ENCODE peak calls at places on chromosomes 11 and 22, in four cellular contexts. One of them, this sample, is unnamed.

GRCh38 chr11:104000798-104001197 is 35.6 kb upstream of the DDI1 start:
- DNase-seq in stomach: no peak
- DNase-seq in AG09309: no peak
- DNase-seq in fibroblast of mammary gland: peak; percentile 64
- DNase-seq in this sample: no peak

GRCh38 chr22:35014812-35015211 is 51.1 kb upstream of the ISX start:
- DNase-seq in AG09309: no peak
- DNase-seq in stomach: no peak
- DNase-seq in fibroblast of mammary gland: no peak
- DNase-seq in this sample: no peak

GRCh38 chr11:57248780-57249383 is 11.8 kb upstream of the APLNR start:
- DNase-seq in AG09309: peak; percentile 33
- DNase-seq in fibroblast of mammary gland: peak; percentile 73
- DNase-seq in stomach: peak; percentile 46
- DNase-seq in this sample: peak; percentile 49

GRCh38 chr11:44615913-44616806 is 50.7 kb downstream of the CD82 start:
- DNase-seq in AG09309: no peak
- DNase-seq in stomach: no peak
- DNase-seq in fibroblast of mammary gland: no peak
- DNase-seq in this sample: peak; percentile 0

GRCh38 chr22:48250937-48251530 is 1488.6 kb downstream of the TBC1D22A start:
- DNase-seq in AG09309: no peak
- DNase-seq in stomach: no peak
- DNase-seq in fibroblast of mammary gland: no peak
- DNase-seq in this sample: no peak

GRCh38 chr11:16789560-16790483 is 51.4 kb downstream of the C11orf58 start:
- DNase-seq in stomach: no peak
- DNase-seq in fibroblast of mammary gland: no peak
- DNase-seq in AG09309: no peak
- DNase-seq in this sample: no peak

GRCh38 chr11:126282742-126283591 is at the start of gene TIRAP:
- DNase-seq in fibroblast of mammary gland: peak; percentile 50
- DNase-seq in AG09309: no peak
- DNase-seq in stomach: peak; percentile 73
- DNase-seq in this sample: peak; percentile 73

GRCh38 chr11:32659672-32660071 is 76.0 kb downstream of the EIF3M start:
- DNase-seq in stomach: no peak
- DNase-seq in fibroblast of mammary gland: peak; percentile 6
- DNase-seq in AG09309: no peak
- DNase-seq in this sample: no peak

GRCh38 chr22:17943533-17944204 is 80.7 kb downstream of the MICAL3 start:
- DNase-seq in fibroblast of mammary gland: no peak
- DNase-seq in AG09309: no peak
- DNase-seq in stomach: no peak
- DNase-seq in this sample: no peak

GRCh38 chr11:36073411-36074203 is 129.7 kb downstream of the LDLRAD3 start:
- DNase-seq in stomach: peak; percentile 36
- DNase-seq in fibroblast of mammary gland: peak; percentile 85
- DNase-seq in AG09309: no peak
- DNase-seq in this sample: no peak

GRCh38 chr22:32482708-32483107 is 8.1 kb downstream of the FBXO7 start:
- DNase-seq in stomach: no peak
- DNase-seq in fibroblast of mammary gland: no peak
- DNase-seq in AG09309: no peak
- DNase-seq in this sample: peak; percentile 71

GRCh38 chr22:20653012-20653794 is 120.7 kb upstream of the SERPIND1 start:
- DNase-seq in AG09309: no peak
- DNase-seq in fibroblast of mammary gland: no peak
- DNase-seq in stomach: no peak
- DNase-seq in this sample: no peak

GRCh38 chr22:29737251-29738117 is 17.7 kb downstream of the CABP7 start:
- DNase-seq in AG09309: no peak
- DNase-seq in stomach: no peak
- DNase-seq in fibroblast of mammary gland: no peak
- DNase-seq in this sample: no peak

GRCh38 chr22:37990302-37990701 is 5.9 kb upstream of the SOX10 start:
- DNase-seq in AG09309: no peak
- DNase-seq in stomach: no peak
- DNase-seq in fibroblast of mammary gland: no peak
- DNase-seq in this sample: no peak

GRCh38 chr11:72350752-72351151 is 83.6 kb downstream of the CLPB start:
- DNase-seq in fibroblast of mammary gland: peak; percentile 12
- DNase-seq in AG09309: no peak
- DNase-seq in stomach: no peak
- DNase-seq in this sample: no peak

GRCh38 chr11:44728491-44728910 is 1.7 kb downstream of the TSPAN18 start:
- DNase-seq in AG09309: no peak
- DNase-seq in fibroblast of mammary gland: no peak
- DNase-seq in stomach: no peak
- DNase-seq in this sample: no peak

GRCh38 chr22:40723396-40723933 is 44.2 kb downstream of the MCHR1 start:
- DNase-seq in fibroblast of mammary gland: no peak
- DNase-seq in stomach: no peak
- DNase-seq in AG09309: no peak
- DNase-seq in this sample: no peak

GRCh38 chr11:6611092-6612007 is 666 bp downstream of the TAF10 start:
- DNase-seq in fibroblast of mammary gland: peak; percentile 20
- DNase-seq in stomach: no peak
- DNase-seq in AG09309: no peak
- DNase-seq in this sample: peak; percentile 40

GRCh38 chr22:47450876-47451475 is 688.5 kb downstream of the TBC1D22A start:
- DNase-seq in AG09309: no peak
- DNase-seq in fibroblast of mammary gland: no peak
- DNase-seq in stomach: no peak
- DNase-seq in this sample: no peak

GRCh38 chr22:24393012-24393559 is 34.3 kb upstream of the ADORA2A start:
- DNase-seq in AG09309: no peak
- DNase-seq in fibroblast of mammary gland: no peak
- DNase-seq in stomach: no peak
- DNase-seq in this sample: no peak
- TF ChIP-seq CTCF in AG09309: no peak
- TF ChIP-seq CTCF in fibroblast of mammary gland: no peak
- TF ChIP-seq CTCF in stomach: no peak
- TF ChIP-seq CTCF in this sample: no peak

GRCh38 chr11:20089796-20090653 is 70.2 kb downstream of the DBX1 start:
- DNase-seq in stomach: peak; percentile 70
- DNase-seq in fibroblast of mammary gland: no peak
- DNase-seq in AG09309: no peak
- DNase-seq in this sample: no peak
- TF ChIP-seq CTCF in stomach: no peak
- TF ChIP-seq CTCF in fibroblast of mammary gland: no peak
- TF ChIP-seq CTCF in AG09309: no peak
- TF ChIP-seq CTCF in this sample: no peak

GRCh38 chr11:74521666-74522252 is 28.2 kb upstream of the LIPT2 start:
- DNase-seq in AG09309: no peak
- DNase-seq in fibroblast of mammary gland: no peak
- DNase-seq in stomach: no peak
- DNase-seq in this sample: no peak
- TF ChIP-seq CTCF in AG09309: no peak
- TF ChIP-seq CTCF in fibroblast of mammary gland: no peak
- TF ChIP-seq CTCF in stomach: no peak
- TF ChIP-seq CTCF in this sample: no peak

GRCh38 chr11:29432719-29433325 is 584.0 kb downstream of the KCNA4 start:
- DNase-seq in fibroblast of mammary gland: peak; percentile 19
- DNase-seq in stomach: no peak
- DNase-seq in AG09309: no peak
- DNase-seq in this sample: no peak
- TF ChIP-seq CTCF in fibroblast of mammary gland: peak; percentile 52
- TF ChIP-seq CTCF in stomach: no peak
- TF ChIP-seq CTCF in AG09309: peak; percentile 51
- TF ChIP-seq CTCF in this sample: peak; percentile 49

DNA sequence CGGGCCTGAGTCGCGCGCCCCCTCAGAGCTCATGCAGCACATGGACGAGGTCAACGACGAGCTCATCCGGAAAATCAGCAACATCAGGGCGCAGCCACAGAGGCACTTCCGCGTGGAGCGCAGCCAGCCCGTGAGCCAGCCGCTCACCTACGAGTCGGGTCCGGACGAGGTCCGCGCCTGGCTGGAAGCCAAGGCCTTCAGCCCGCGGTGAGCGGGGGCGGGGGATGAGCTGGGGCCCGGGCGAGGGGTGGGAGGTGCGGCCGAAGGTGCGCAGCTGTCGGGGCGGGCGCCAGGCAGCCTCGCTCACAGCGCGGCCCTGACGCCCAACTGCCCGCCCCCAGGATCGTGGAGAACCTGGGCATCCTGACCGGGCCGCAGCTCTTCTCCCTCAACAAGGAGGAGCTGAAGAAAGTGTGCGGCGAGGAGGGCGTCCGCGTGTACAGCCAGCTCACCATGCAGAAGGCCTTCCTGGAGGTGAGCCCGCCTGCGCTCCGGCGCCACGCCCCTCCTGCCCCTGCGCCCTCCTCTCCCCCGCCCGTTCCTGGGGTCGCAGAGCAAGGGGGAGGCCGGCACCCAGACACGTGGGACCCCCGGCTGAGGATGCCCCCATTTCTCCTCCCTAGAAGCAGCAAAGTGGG is 20.4 kb downstream of the EPS8L2 start:
- DNase-seq in fibroblast of mammary gland: peak; percentile 51
- DNase-seq in stomach: peak; percentile 83
- DNase-seq in AG09309: no peak
- DNase-seq in this sample: peak; percentile 79
- TF ChIP-seq CTCF in fibroblast of mammary gland: no peak
- TF ChIP-seq CTCF in stomach: no peak
- TF ChIP-seq CTCF in AG09309: no peak
- TF ChIP-seq CTCF in this sample: no peak

GRCh38 chr11:14230407-14230806 is 128.6 kb downstream of the RRAS2 start:
- DNase-seq in stomach: no peak
- DNase-seq in AG09309: no peak
- DNase-seq in fibroblast of mammary gland: no peak
- DNase-seq in this sample: no peak

GRCh38 chr11:14234446-14234845 is 124.5 kb downstream of the RRAS2 start:
- DNase-seq in stomach: no peak
- DNase-seq in AG09309: no peak
- DNase-seq in fibroblast of mammary gland: no peak
- DNase-seq in this sample: no peak

GRCh38 chr11:14235701-14236100 is 123.3 kb downstream of the RRAS2 start:
- DNase-seq in AG09309: no peak
- DNase-seq in fibroblast of mammary gland: no peak
- DNase-seq in stomach: no peak
- DNase-seq in this sample: no peak

GRCh38 chr11:14229472-14229871 is 129.5 kb downstream of the RRAS2 start:
- DNase-seq in AG09309: no peak
- DNase-seq in fibroblast of mammary gland: no peak
- DNase-seq in stomach: no peak
- DNase-seq in this sample: no peak

DNA sequence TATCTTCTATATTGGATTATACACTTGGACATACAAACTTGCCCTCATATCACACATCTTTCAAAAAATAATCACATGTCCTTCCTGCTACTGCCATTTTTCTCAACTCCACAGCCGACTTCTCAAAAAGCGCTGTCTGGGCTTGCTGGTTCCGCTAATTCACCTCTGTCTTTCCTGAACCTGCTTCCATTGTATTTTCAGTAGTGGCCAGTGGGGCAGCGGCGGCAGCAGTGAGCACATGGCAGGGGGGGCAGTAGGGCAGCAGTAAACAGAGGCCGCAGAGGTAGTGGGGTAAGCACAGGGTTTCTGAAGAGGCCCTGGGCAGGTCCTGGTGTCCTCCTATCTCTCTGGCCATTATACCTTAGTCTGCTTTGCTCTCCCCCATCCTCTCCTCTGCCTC is 126.3 kb downstream of the RRAS2 start:
- DNase-seq in fibroblast of mammary gland: no peak
- DNase-seq in AG09309: no peak
- DNase-seq in stomach: no peak
- DNase-seq in this sample: no peak
- TF ChIP-seq CTCF in fibroblast of mammary gland: peak; percentile 23
- TF ChIP-seq CTCF in AG09309: peak; percentile 33
- TF ChIP-seq CTCF in stomach: no peak
- TF ChIP-seq CTCF in this sample: no peak

DNA sequence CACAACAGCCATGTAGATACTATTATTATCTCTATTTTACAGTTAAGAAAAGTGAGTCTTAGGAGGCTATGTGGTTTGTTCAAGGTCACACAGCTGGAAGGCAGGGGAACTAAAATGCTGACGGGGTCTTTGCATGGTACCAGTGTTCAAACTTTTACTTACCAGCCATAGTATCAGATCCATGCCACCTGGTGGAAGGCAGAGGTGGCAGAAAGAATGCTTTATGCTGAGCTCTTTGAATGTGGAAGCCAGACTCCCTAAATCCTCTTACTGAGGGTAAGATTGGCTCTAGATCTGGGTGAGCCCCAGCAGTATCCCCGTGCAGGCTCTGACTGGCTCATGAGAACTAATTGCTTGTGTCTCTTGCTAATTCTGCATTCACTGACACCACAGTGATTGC is 54.3 kb upstream of the NAV2 start:
- DNase-seq in AG09309: no peak
- DNase-seq in stomach: no peak
- DNase-seq in fibroblast of mammary gland: no peak
- DNase-seq in this sample: no peak
- TF ChIP-seq CTCF in AG09309: no peak
- TF ChIP-seq CTCF in stomach: peak; percentile 8
- TF ChIP-seq CTCF in fibroblast of mammary gland: peak; percentile 19
- TF ChIP-seq CTCF in this sample: no peak

GRCh38 chr11:87281496-87281895 is 243.8 kb downstream of the TMEM135 start:
- DNase-seq in AG09309: peak; percentile 43
- DNase-seq in fibroblast of mammary gland: peak; percentile 86
- DNase-seq in stomach: no peak
- DNase-seq in this sample: no peak
- TF ChIP-seq CTCF in AG09309: peak; percentile 39
- TF ChIP-seq CTCF in fibroblast of mammary gland: peak; percentile 37
- TF ChIP-seq CTCF in stomach: no peak
- TF ChIP-seq CTCF in this sample: no peak

DNA sequence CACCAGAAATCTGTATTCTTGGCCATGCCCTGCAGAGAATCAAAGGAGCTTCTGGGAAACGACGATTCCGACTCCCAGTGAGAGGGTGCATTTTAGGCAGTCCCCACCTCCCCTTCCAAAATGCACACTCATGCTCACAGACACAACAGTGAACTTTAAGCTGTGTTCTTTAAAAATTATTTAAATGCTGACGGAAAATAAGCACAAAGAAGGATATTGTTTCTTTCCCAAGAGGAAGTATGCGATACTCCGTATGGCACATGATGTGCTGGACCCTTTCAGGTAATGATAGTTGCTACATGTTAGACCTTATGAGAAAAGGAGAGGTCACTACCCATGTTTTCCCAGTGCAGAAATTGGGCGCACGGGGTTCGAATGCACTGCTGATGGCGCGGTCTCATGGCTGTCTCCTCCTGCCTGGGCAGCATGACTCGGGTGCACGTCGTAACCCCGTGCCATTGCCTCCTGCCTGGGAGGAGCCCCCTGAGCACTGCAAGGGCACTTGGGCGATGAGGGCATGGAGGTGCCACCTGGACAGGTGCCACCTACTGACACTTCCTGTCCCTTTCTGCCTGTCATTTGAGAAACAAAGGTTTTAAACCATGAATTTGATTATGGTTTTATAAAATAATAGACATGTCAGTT is 63.9 kb upstream of the CTTN start:
- DNase-seq in AG09309: no peak
- DNase-seq in fibroblast of mammary gland: no peak
- DNase-seq in stomach: no peak
- DNase-seq in this sample: no peak
- TF ChIP-seq CTCF in AG09309: no peak
- TF ChIP-seq CTCF in fibroblast of mammary gland: no peak
- TF ChIP-seq CTCF in stomach: no peak
- TF ChIP-seq CTCF in this sample: no peak